ENCODE peak calls at places on chromosomes 13 and 19, in nine cellular contexts. N is AG10803, M is AG04450, I is OCI-LY7, L is fibroblast of the aortic adventitia, D is Peyer's patch, B is A549, T is coronary artery, K is adrenal gland. R is an unnamed sample.

GRCh38 chr13:41811588-41812021 is 149.3 kb downstream of the VWA8 start:
- DNase-seq in K (no peak), T (no peak), M (no peak), N (no peak), D (no peak), L (no peak), I (no peak), B (no peak), R (no peak)

GRCh38 chr19:48498576-48498879 is 13.1 kb downstream of the LMTK3 start:
- DNase-seq in K (no peak), M (no peak), N (no peak), L (no peak), I (no peak), D (no peak), T (no peak), B (no peak), R (no peak)

GRCh38 chr13:104086759-104087158 is 1020.5 kb upstream of the SLC10A2 start:
- DNase-seq in B (no peak), M (no peak), I (no peak), K (no peak), N (no peak), L (peak; percentile 21), D (no peak), T (no peak), R (peak; percentile 19)

GRCh38 chr13:26719356-26719945 is 41.1 kb downstream of the GPR12 start:
- DNase-seq in N (peak; percentile 3), T (peak; percentile 3), M (no peak), I (peak; percentile 6), K (no peak), B (no peak), D (no peak), L (peak; percentile 4), R (peak; percentile 37)

GRCh38 chr13:25939961-25940687 is 111.7 kb downstream of the SHISA2 start:
- DNase-seq in D (no peak), K (no peak), N (no peak), B (no peak), T (no peak), L (no peak), M (no peak), I (no peak), R (no peak)

GRCh38 chr13:99969934-99970760 is 1.4 kb downstream of the ZIC5 start:
- DNase-seq in D (peak; percentile 48), T (no peak), N (no peak), B (no peak), I (no peak), M (no peak), K (no peak), L (no peak), R (peak; percentile 72)

GRCh38 chr13:50543767-50544166 is 299.7 kb downstream of the DLEU7 start:
- DNase-seq in B (no peak), L (peak; percentile 88), M (peak; percentile 77), T (no peak), I (no peak), N (peak; percentile 77), D (no peak), K (no peak), R (peak; percentile 91)

GRCh38 chr13:23674795-23675640 is 104.8 kb downstream of the TNFRSF19 start:
- DNase-seq in B (peak; percentile 57), K (no peak), M (peak; percentile 92), N (peak; percentile 71), T (no peak), L (peak; percentile 88), I (no peak), D (no peak), R (peak; percentile 79)

GRCh38 chr13:98972627-98973026 is 5.2 kb downstream of the DOCK9 start:
- DNase-seq in M (no peak), D (no peak), I (no peak), N (peak; percentile 60), L (peak; percentile 10), B (no peak), K (no peak), T (no peak), R (peak; percentile 83)

GRCh38 chr13:28532226-28533048 is 37.5 kb upstream of the FLT1 start:
- DNase-seq in B (no peak), L (no peak), I (no peak), N (no peak), M (no peak), K (peak; percentile 32), D (peak; percentile 55), T (no peak), R (peak; percentile 23)

GRCh38 chr13:73741111-73741510 is 393.1 kb downstream of the KLF12 start:
- DNase-seq in K (no peak), L (peak; percentile 21), I (no peak), D (no peak), B (no peak), T (no peak), M (no peak), N (peak; percentile 8), R (peak; percentile 35)

GRCh38 chr19:5001547-5002131 is 32.7 kb downstream of the KDM4B start:
- DNase-seq in B (peak; percentile 51), T (no peak), I (peak; percentile 55), K (peak; percentile 49), L (peak; percentile 73), D (no peak), N (peak; percentile 88), M (no peak), R (peak; percentile 83)

GRCh38 chr19:7903244-7904073 is at the start of gene MAP2K7:
- DNase-seq in M (peak; percentile 98), L (peak; percentile 99), I (peak; percentile 99), N (peak; percentile 98), B (peak; percentile 86), D (peak; percentile 100), T (peak; percentile 100), K (peak; percentile 100), R (peak; percentile 99)

GRCh38 chr19:29773141-29773540 is 38.6 kb upstream of the CCNE1 start:
- DNase-seq in B (no peak), M (no peak), I (no peak), N (no peak), K (no peak), L (no peak), T (no peak), D (no peak), R (no peak)

GRCh38 chr19:4916292-4917082 is 7.2 kb downstream of the UHRF1 start:
- DNase-seq in T (no peak), N (no peak), M (no peak), L (no peak), K (no peak), D (peak; percentile 68), B (no peak), I (no peak), R (no peak)

DNA sequence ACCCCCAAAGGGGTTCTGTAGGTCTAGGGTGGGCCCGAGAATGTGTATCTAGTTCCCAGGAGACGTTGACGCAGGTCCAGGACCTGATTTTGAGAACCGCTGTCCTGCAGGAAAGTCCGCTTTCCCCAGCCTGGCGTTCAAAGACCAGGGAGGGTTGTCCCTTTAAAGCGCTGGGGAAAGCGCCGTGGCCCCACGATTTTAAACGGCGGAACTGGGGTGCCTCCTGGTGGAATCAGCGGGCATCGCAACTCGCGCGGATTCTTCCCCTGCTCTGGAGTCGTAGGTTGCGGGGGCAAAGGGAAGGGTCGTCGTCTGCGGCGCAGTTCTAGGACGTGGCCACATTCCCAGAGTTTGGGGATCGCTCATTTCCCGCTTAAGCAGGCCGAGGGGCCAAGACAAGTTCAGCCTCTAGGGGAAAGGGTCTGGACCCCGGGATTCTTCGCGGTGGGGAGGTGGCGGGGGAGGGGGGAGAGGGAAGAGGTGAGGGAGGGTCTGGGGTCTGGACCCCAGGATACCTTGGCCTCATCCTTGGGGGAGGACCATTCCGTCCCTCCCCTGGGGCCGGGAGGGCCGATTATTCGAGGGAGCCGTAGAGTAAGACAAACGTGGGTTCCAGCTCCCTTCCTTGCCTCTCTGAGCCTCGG is 7.7 kb downstream of the PNMA8B start:
- DNase-seq in M (no peak), N (peak; percentile 58), K (peak; percentile 90), B (peak; percentile 86), T (peak; percentile 85), I (peak; percentile 80), D (peak; percentile 87), L (peak; percentile 74), R (peak; percentile 71)
- H3K4me3 ChIP-seq in M (peak overlapping the region; percentile 52), N (peak overlapping the region; percentile 52), K (no peak overlapping the region), B (peak overlapping the region; percentile 46), T (peak overlapping the region; percentile 65), I (peak overlapping the region; percentile 35), D (no peak overlapping the region), L (peak overlapping the region; percentile 55), R (peak overlapping the region; percentile 52)

DNA sequence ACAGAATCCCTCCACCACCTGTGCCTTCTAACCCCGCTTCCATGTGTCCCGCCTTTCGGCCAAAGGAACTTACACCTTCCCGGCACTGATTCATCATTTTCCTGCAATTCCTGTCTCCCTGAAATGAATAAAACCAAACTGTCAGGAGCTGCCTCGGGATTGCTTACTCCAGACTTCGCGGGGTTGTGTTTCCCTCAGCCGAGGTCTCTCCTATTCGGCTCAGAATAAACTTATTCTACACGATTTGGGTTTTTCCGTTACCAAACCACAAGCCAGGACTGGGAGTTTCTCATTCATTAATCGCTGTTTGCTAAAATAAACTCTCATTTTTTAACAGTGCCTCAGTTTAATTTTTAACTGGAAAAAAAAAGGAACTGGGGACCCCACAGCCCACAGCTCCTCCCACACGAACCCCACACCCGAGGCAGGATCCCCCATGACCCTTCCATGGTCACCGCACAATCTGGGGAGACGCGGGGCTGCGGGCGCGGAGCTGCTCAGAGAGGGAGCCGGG is 647 bp downstream of the ZNF878 start:
- DNase-seq in M (no peak), B (no peak), L (peak; percentile 16), N (no peak), K (no peak), T (no peak), D (no peak), I (no peak), R (no peak)
- TF ChIP-seq CTCF in M (no peak), B (no peak), L (no peak), N (no peak), K (no peak), T (no peak), D (no peak), I (no peak), R (no peak)

GRCh38 chr13:114125589-114125988 is 6.8 kb downstream of the RASA3 start:
- DNase-seq in D (no peak), I (no peak), K (no peak), N (no peak), M (no peak), B (no peak), T (no peak), L (no peak), R (no peak)
- H3K4me3 ChIP-seq in D (no peak overlapping the region), I (no peak overlapping the region), K (no peak overlapping the region), N (no peak overlapping the region), M (no peak overlapping the region), B (no peak overlapping the region), T (no peak overlapping the region), L (no peak overlapping the region), R (no peak overlapping the region)

DNA sequence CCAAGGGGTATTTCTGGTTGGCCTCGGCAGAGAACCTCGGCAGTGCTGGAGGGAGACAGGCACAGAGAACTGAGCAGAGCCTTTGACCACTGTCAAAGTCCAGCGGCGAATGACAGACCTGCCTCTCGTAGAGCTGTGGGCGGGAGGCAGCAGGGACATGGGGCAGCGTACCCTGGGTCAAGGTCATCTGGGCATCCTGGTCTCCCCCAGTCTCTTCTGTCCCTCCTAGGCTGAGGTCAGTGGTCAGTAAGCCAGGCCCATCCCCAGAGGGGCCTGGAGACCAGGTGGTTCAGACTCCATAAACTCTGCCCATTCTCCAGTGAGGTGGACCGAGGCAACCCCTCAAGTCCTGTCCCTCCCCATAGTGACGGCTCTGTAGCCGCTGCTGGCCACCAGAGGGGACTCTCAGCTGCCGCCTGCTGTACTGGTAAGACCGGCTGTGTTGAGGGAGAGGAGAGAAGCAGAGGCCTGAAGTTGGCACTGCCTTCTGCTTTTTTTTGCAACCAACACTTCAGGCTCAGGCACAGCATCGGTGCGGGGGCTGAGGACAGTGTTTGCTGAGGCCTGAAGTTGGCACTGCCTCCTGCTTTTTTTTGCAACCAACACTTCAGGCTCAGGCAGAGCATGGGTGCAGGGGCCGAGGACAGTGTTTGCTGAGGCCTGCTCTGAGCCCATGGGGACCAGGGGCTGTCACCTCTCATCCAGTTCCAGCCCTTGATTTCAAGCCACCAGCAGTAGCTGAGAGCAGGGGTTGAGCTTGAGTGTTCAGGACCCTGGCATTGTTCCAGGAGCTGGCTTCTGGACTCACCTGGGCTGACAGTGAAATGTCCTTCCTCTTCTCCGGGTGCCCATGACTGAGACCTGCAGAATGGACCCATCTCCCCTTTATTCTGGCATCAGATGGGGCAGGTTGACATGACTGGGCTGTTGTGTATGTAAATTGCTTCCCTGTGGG is at the start of gene PGLYRP2:
- DNase-seq in D (no peak), M (no peak), N (no peak), B (no peak), L (no peak), K (no peak), T (no peak), I (no peak), R (no peak)
- TF ChIP-seq CTCF in D (no peak), M (no peak), N (no peak), B (no peak), L (peak; percentile 12), K (no peak), T (no peak), I (no peak), R (no peak)